ENCODE peak calls at places on chromosomes 4 and X, in nine cellular contexts. N, W, M, Y, X, V, H, D and S are unnamed samples. For H3K4me1, the result is how much of the 10 kb centered on the place peaks cover.

GRCh38 chrX:55640854-55641253 is 17.7 kb downstream of the FOXR2 start:
- DNase-seq in W (no peak), H (no peak), D (no peak), N (no peak), V (no peak), Y (no peak), X (no peak), M (no peak), S (no peak)

GRCh38 chrX:136065044-136065671 is 79.9 kb downstream of the SLC9A6 start:
- DNase-seq in N (no peak), Y (no peak), D (no peak), M (no peak), V (no peak), H (peak), X (no peak), W (peak), S (peak)

GRCh38 chrX:154827624-154828408 is 6.6 kb downstream of the SMIM9 start:
- DNase-seq in N (no peak), H (no peak), M (no peak), W (no peak), Y (no peak), V (peak), X (no peak), D (peak), S (no peak)

GRCh38 chr4:38290360-38290759 is 330.2 kb downstream of the PTTG2 start:
- DNase-seq in D (no peak), Y (no peak), V (no peak), X (no peak), N (no peak), H (no peak), M (no peak), W (no peak), S (no peak)

GRCh38 chr4:158376441-158376840 is 145.2 kb upstream of the RXFP1 start:
- DNase-seq in W (no peak), X (no peak), M (no peak), Y (no peak), V (no peak), D (no peak), H (no peak), N (no peak), S (no peak)

GRCh38 chrX:136598631-136599030 is 49.3 kb upstream of the CD40LG start:
- DNase-seq in V (no peak), W (no peak), M (no peak), D (no peak), H (no peak), N (no peak), Y (no peak), X (no peak), S (no peak)

GRCh38 chr4:25146076-25146475 is 14.2 kb downstream of the SEPSECS start:
- DNase-seq in N (no peak), H (no peak), D (no peak), M (no peak), W (no peak), X (no peak), Y (no peak), V (peak), S (no peak)

GRCh38 chr4:186852078-186852420 is 128.4 kb upstream of the FAT1 start:
- DNase-seq in D (no peak), V (peak), M (no peak), H (no peak), W (no peak), Y (no peak), N (no peak), X (no peak), S (no peak)

GRCh38 chrX:3638280-3638873 is 75.1 kb downstream of the PRKX start:
- DNase-seq in D (peak), M (peak), V (peak), H (peak), W (peak), Y (no peak), N (no peak), X (peak), S (peak)

GRCh38 chrX:154548028-154548316 is 552 bp downstream of the IKBKG start:
- DNase-seq in V (no peak), X (no peak), W (no peak), Y (no peak), M (no peak), D (no peak), H (no peak), N (no peak), S (no peak)

GRCh38 chrX:151830911-151831310 is 81.8 kb upstream of the MAGEA4 start:
- DNase-seq in W (no peak), V (no peak), X (no peak), H (no peak), M (no peak), D (no peak), N (no peak), Y (no peak), S (no peak)

GRCh38 chr4:142312391-142312790 is 533.7 kb downstream of the INPP4B start:
- DNase-seq in M (no peak), W (no peak), N (no peak), D (no peak), V (no peak), Y (no peak), X (no peak), H (no peak), S (no peak)

GRCh38 chr4:113761682-113762060 is at the start of gene CAMK2D:
- DNase-seq in W (peak), X (peak), V (peak), Y (peak), M (peak), N (peak), D (peak), H (peak), S (peak)

GRCh38 chr4:103375278-103375677 is 177.1 kb upstream of the CENPE start:
- DNase-seq in V (no peak), Y (no peak), H (no peak), W (no peak), X (no peak), N (no peak), M (no peak), D (no peak), S (no peak)

GRCh38 chrX:39759526-39760224 is 338.1 kb downstream of the BCOR start:
- DNase-seq in W (peak), N (no peak), V (no peak), D (peak), Y (no peak), X (peak), H (peak), M (peak), S (no peak)

GRCh38 chrX:40383360-40383759 is 197.4 kb upstream of the ATP6AP2 start:
- DNase-seq in M (no peak), X (no peak), V (no peak), D (no peak), Y (no peak), H (no peak), N (no peak), W (no peak), S (no peak)

GRCh38 chrX:3651272-3651671 is 62.2 kb downstream of the PRKX start:
- DNase-seq in H (no peak), Y (no peak), M (no peak), W (no peak), V (peak), X (no peak), D (peak), N (no peak), S (no peak)

GRCh38 chrX:45774961-45775360 is 574.3 kb upstream of the DIPK2B start:
- DNase-seq in M (no peak), V (no peak), N (no peak), H (no peak), W (no peak), Y (no peak), X (no peak), D (no peak), S (no peak)

GRCh38 chrX:45768666-45769065 is 568.0 kb upstream of the DIPK2B start:
- DNase-seq in Y (no peak), X (no peak), D (no peak), H (no peak), N (no peak), V (no peak), W (no peak), M (no peak), S (no peak)

GRCh38 chrX:45769919-45770582 is 569.4 kb upstream of the DIPK2B start:
- DNase-seq in Y (peak), W (peak), D (no peak), N (peak), H (peak), M (peak), X (peak), V (peak), S (peak)

GRCh38 chrX:45771560-45772340 is 571.1 kb upstream of the DIPK2B start:
- DNase-seq in V (peak), X (no peak), W (peak), Y (no peak), N (peak), H (peak), M (no peak), D (no peak), S (peak)

DNA sequence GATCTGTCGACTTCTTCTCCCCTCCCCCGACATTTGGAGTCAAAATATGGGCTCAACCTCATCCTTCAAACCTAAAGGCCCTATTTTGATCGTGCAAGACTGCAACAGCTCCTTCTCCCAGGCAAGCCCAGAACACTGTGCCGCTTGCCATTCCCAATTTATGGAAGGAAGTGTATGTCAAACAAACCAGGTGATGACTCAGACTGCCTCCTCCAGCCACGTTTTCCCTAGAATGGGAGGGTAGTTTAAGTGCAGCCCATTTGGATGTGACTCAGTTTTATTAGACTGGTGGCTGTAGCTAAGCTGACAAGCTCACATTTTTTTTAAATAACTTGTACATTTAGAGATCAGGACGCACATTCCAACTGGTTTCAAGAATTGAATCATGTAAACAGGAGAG is 570.4 kb upstream of the DIPK2B start:
- DNase-seq in W (no peak), N (no peak), Y (no peak), V (peak), H (no peak), X (no peak), D (no peak), M (no peak), S (no peak)
- H3K4me3 ChIP-seq in W (no peak), N (no peak), Y (peak), V (no peak), H (no peak), X (peak), D (no peak), M (peak), S (peak)

GRCh38 chr4:152104286-152104685 is 343.5 kb upstream of the GATB start:
- DNase-seq in D (no peak), N (no peak), X (no peak), M (no peak), W (no peak), Y (no peak), V (no peak), H (no peak), S (no peak)
- H3K4me1 ChIP-seq in D (under half), N (half or more), X (under half), M (under half), W (under half), Y (under half), V (under half), H (under half), S (half or more)

DNA sequence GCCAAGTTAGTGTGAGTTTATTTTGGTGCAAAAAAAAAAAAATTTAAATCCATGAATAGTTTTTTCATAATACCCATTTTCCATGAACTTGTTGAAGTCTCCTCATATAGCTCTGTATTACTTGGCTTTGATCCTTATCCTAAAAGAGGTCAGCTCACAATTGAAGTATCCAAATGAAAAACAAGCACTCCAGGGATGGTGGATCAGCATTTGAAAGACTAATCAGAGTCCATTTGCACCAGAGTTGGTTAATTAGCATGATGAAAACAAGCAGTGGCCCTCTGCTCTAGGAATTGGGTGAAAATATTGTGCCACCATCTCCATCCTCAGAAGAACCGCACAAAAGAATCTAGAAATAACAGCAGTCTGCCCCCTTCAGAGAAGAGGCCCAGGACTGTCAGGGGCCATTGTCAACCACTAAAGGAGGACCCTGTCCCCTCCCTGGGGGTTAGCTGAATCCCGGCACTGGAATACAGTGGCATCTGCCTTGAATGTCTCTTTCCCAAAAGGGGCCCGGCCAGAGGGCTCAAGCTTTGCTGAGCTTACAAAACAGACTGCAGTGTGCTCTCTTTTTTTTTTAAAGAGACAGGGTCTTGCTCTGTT is 24.7 kb downstream of the SH3KBP1 start:
- DNase-seq in D (no peak), N (no peak), M (no peak), V (no peak), W (no peak), X (no peak), H (no peak), Y (no peak), S (no peak)
- H3K4me3 ChIP-seq in D (peak), N (no peak), M (no peak), V (no peak), W (no peak), X (no peak), H (no peak), Y (no peak), S (no peak)

DNA sequence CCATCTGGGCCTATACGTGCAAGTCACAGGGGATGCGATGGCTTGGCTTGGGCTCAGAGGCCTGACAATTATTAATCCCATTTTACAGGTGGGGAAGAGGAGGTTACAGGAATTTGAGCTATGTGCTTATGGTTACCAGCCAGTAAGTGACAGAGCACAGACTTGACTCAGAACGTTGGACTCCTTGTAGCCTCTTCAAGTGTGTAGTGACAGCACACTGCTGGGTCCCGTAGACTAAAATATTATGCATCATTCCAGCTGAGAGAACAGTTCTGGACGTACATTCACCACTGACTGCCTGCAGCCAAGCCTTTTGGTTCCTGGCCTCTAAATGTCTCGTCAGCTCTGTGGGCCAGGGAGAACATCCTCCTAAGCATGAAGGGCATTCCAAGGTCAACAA is 314.5 kb downstream of the GPAT3 start:
- DNase-seq in D (no peak), X (no peak), N (no peak), M (no peak), Y (no peak), H (no peak), W (no peak), V (no peak), S (no peak)
- H3K4me1 ChIP-seq in D (under half), X (under half), N (under half), M (under half), Y (under half), H (under half), W (under half), V (under half), S (under half)

GRCh38 chr4:163343604-163344146 is at the start of gene NPY5R:
- DNase-seq in W (no peak), Y (no peak), N (no peak), M (no peak), X (peak), H (peak), V (no peak), D (no peak), S (no peak)

GRCh38 chr4:163344147-163345050 is 707 bp downstream of the NPY5R start:
- DNase-seq in H (peak), V (no peak), D (no peak), X (peak), Y (no peak), N (peak), M (no peak), W (peak), S (no peak)
- H3K4me3 ChIP-seq in H (peak), V (no peak), D (no peak), X (peak), Y (peak), N (peak), M (peak), W (peak), S (no peak)

GRCh38 chr4:108352664-108353308 is 184.1 kb upstream of the LEF1 start:
- DNase-seq in M (no peak), N (no peak), D (no peak), X (no peak), Y (no peak), H (no peak), V (peak), W (no peak), S (no peak)
- H3K4me1 ChIP-seq in M (under half), N (under half), D (under half), X (under half), Y (under half), H (under half), V (under half), W (under half), S (under half)

GRCh38 chr4:101025755-101026154 is 321.6 kb downstream of the PPP3CA start:
- DNase-seq in X (no peak), H (no peak), Y (no peak), W (no peak), M (no peak), V (no peak), N (no peak), D (peak), S (no peak)
- H3K4me3 ChIP-seq in X (no peak), H (no peak), Y (no peak), W (no peak), M (no peak), V (no peak), N (no peak), D (no peak), S (no peak)

GRCh38 chr4:7902826-7903225 is 36.8 kb downstream of the AFAP1 start:
- DNase-seq in V (no peak), W (no peak), N (no peak), M (no peak), X (no peak), H (no peak), Y (no peak), D (no peak), S (no peak)
- H3K4me1 ChIP-seq in V (under half), W (under half), N (under half), M (under half), X (under half), H (under half), Y (half or more), D (under half), S (under half)

DNA sequence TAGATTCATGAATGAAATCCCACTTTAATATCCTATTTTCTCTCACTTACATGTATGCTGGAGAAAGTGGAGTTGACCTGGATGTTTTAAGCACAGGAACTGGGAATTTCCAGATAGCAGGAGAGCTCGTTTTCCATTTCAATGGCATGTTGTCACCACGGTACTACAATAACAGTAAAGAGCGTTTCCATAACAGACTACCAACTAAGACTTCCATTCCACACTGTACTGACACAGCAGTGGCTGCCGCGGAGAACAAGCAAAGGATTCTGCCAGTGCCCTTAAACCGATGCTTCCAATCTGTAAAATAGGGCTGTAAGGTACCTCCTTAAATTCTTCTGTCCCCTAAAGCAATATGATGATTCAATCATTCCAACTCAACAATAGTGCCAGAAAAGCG is 143.9 kb downstream of the KLHL13 start:
- DNase-seq in H (no peak), V (no peak), W (no peak), Y (no peak), M (no peak), N (no peak), D (no peak), X (no peak), S (no peak)
- H3K4me3 ChIP-seq in H (peak), V (no peak), W (no peak), Y (peak), M (no peak), N (no peak), D (no peak), X (no peak), S (no peak)